ENCODE peak calls at places on chromosomes 12 and 14, in nine cellular contexts. One of them, this sample, is unnamed.

GRCh38 chr12:54723653-54724256 is 75.6 kb upstream of the DCD start:
- DNase-seq in heart right ventricle: no peak
- DNase-seq in upper lobe of right lung: no peak
- DNase-seq in A549: peak
- DNase-seq in neural progenitor cell: peak
- DNase-seq in tibial artery: no peak
- DNase-seq in right atrium auricular region: no peak
- DNase-seq in hepatocyte: no peak
- DNase-seq in cardiac muscle cell: peak
- DNase-seq in this sample: peak

GRCh38 chr14:89428556-89429196 is 11.6 kb upstream of the FOXN3 start:
- DNase-seq in right atrium auricular region: no peak
- DNase-seq in cardiac muscle cell: no peak
- DNase-seq in A549: no peak
- DNase-seq in heart right ventricle: no peak
- DNase-seq in upper lobe of right lung: peak
- DNase-seq in tibial artery: peak
- DNase-seq in hepatocyte: no peak
- DNase-seq in neural progenitor cell: peak
- DNase-seq in this sample: no peak

GRCh38 chr12:102950107-102950949 is 7.1 kb upstream of the ASCL1 start:
- DNase-seq in right atrium auricular region: no peak
- DNase-seq in A549: peak
- DNase-seq in neural progenitor cell: peak
- DNase-seq in hepatocyte: peak
- DNase-seq in cardiac muscle cell: no peak
- DNase-seq in tibial artery: no peak
- DNase-seq in heart right ventricle: no peak
- DNase-seq in upper lobe of right lung: no peak
- DNase-seq in this sample: no peak

GRCh38 chr12:138898-139534 is 72.4 kb downstream of the IQSEC3 start:
- DNase-seq in heart right ventricle: peak
- DNase-seq in neural progenitor cell: peak
- DNase-seq in cardiac muscle cell: peak
- DNase-seq in upper lobe of right lung: peak
- DNase-seq in A549: no peak
- DNase-seq in hepatocyte: no peak
- DNase-seq in right atrium auricular region: no peak
- DNase-seq in tibial artery: no peak
- DNase-seq in this sample: no peak

GRCh38 chr12:128783129-128783574 is 40.6 kb downstream of the SLC15A4 start:
- DNase-seq in right atrium auricular region: no peak
- DNase-seq in A549: no peak
- DNase-seq in hepatocyte: no peak
- DNase-seq in upper lobe of right lung: peak
- DNase-seq in cardiac muscle cell: no peak
- DNase-seq in neural progenitor cell: no peak
- DNase-seq in heart right ventricle: no peak
- DNase-seq in tibial artery: no peak
- DNase-seq in this sample: no peak

GRCh38 chr12:95146767-95147166 is 70.5 kb downstream of the FGD6 start:
- DNase-seq in cardiac muscle cell: no peak
- DNase-seq in heart right ventricle: no peak
- DNase-seq in right atrium auricular region: no peak
- DNase-seq in hepatocyte: no peak
- DNase-seq in tibial artery: no peak
- DNase-seq in neural progenitor cell: no peak
- DNase-seq in upper lobe of right lung: no peak
- DNase-seq in A549: no peak
- DNase-seq in this sample: no peak

GRCh38 chr14:20306079-20306423 is 300 bp upstream of the TTC5 start:
- DNase-seq in hepatocyte: no peak
- DNase-seq in neural progenitor cell: no peak
- DNase-seq in tibial artery: no peak
- DNase-seq in heart right ventricle: no peak
- DNase-seq in A549: no peak
- DNase-seq in right atrium auricular region: no peak
- DNase-seq in upper lobe of right lung: no peak
- DNase-seq in cardiac muscle cell: no peak
- DNase-seq in this sample: no peak

GRCh38 chr12:122481861-122482260 is 18.9 kb downstream of the ZCCHC8 start:
- DNase-seq in right atrium auricular region: no peak
- DNase-seq in tibial artery: no peak
- DNase-seq in neural progenitor cell: no peak
- DNase-seq in hepatocyte: no peak
- DNase-seq in A549: no peak
- DNase-seq in heart right ventricle: no peak
- DNase-seq in upper lobe of right lung: no peak
- DNase-seq in cardiac muscle cell: no peak
- DNase-seq in this sample: no peak

GRCh38 chr12:115833704-115834103 is 443.8 kb downstream of the MED13L start:
- DNase-seq in tibial artery: no peak
- DNase-seq in heart right ventricle: no peak
- DNase-seq in cardiac muscle cell: no peak
- DNase-seq in neural progenitor cell: no peak
- DNase-seq in right atrium auricular region: no peak
- DNase-seq in A549: no peak
- DNase-seq in hepatocyte: no peak
- DNase-seq in upper lobe of right lung: no peak
- DNase-seq in this sample: no peak

GRCh38 chr12:123267991-123268843 is 3.4 kb downstream of the CDK2AP1 start:
- DNase-seq in A549: no peak
- DNase-seq in neural progenitor cell: no peak
- DNase-seq in hepatocyte: peak
- DNase-seq in heart right ventricle: peak
- DNase-seq in upper lobe of right lung: peak
- DNase-seq in right atrium auricular region: no peak
- DNase-seq in tibial artery: no peak
- DNase-seq in cardiac muscle cell: no peak
- DNase-seq in this sample: peak

GRCh38 chr12:122917508-122918227 is 21.7 kb upstream of the VPS37B start:
- DNase-seq in heart right ventricle: peak
- DNase-seq in tibial artery: no peak
- DNase-seq in neural progenitor cell: no peak
- DNase-seq in upper lobe of right lung: peak
- DNase-seq in hepatocyte: peak
- DNase-seq in right atrium auricular region: peak
- DNase-seq in A549: peak
- DNase-seq in cardiac muscle cell: peak
- DNase-seq in this sample: no peak

GRCh38 chr12:2634481-2634880 is 160.3 kb upstream of the FKBP4 start:
- DNase-seq in tibial artery: no peak
- DNase-seq in A549: no peak
- DNase-seq in neural progenitor cell: no peak
- DNase-seq in hepatocyte: no peak
- DNase-seq in upper lobe of right lung: peak
- DNase-seq in cardiac muscle cell: no peak
- DNase-seq in right atrium auricular region: no peak
- DNase-seq in heart right ventricle: no peak
- DNase-seq in this sample: no peak

GRCh38 chr12:121708313-121709063 is 4.1 kb upstream of the TMEM120B start:
- DNase-seq in upper lobe of right lung: no peak
- DNase-seq in hepatocyte: no peak
- DNase-seq in neural progenitor cell: no peak
- DNase-seq in A549: no peak
- DNase-seq in tibial artery: no peak
- DNase-seq in cardiac muscle cell: no peak
- DNase-seq in right atrium auricular region: no peak
- DNase-seq in heart right ventricle: no peak
- DNase-seq in this sample: no peak

GRCh38 chr14:58705066-58705465 is 67.3 kb downstream of the DACT1 start:
- DNase-seq in cardiac muscle cell: peak
- DNase-seq in right atrium auricular region: no peak
- DNase-seq in upper lobe of right lung: no peak
- DNase-seq in neural progenitor cell: no peak
- DNase-seq in heart right ventricle: peak
- DNase-seq in hepatocyte: no peak
- DNase-seq in tibial artery: peak
- DNase-seq in A549: no peak
- DNase-seq in this sample: no peak

GRCh38 chr12:49537709-49538601 is 875 bp upstream of the KCNH3 start:
- DNase-seq in cardiac muscle cell: no peak
- DNase-seq in right atrium auricular region: no peak
- DNase-seq in hepatocyte: peak
- DNase-seq in neural progenitor cell: peak
- DNase-seq in upper lobe of right lung: peak
- DNase-seq in heart right ventricle: no peak
- DNase-seq in tibial artery: no peak
- DNase-seq in A549: no peak
- DNase-seq in this sample: no peak

GRCh38 chr14:34243401-34243800 is 218.6 kb downstream of the SPTSSA start:
- DNase-seq in A549: no peak
- DNase-seq in neural progenitor cell: no peak
- DNase-seq in upper lobe of right lung: no peak
- DNase-seq in heart right ventricle: no peak
- DNase-seq in hepatocyte: no peak
- DNase-seq in cardiac muscle cell: no peak
- DNase-seq in right atrium auricular region: no peak
- DNase-seq in tibial artery: no peak
- DNase-seq in this sample: no peak

GRCh38 chr12:31339831-31340622 is 14.1 kb upstream of the SINHCAF start:
- DNase-seq in hepatocyte: no peak
- DNase-seq in heart right ventricle: no peak
- DNase-seq in A549: no peak
- DNase-seq in right atrium auricular region: no peak
- DNase-seq in neural progenitor cell: no peak
- DNase-seq in upper lobe of right lung: no peak
- DNase-seq in tibial artery: no peak
- DNase-seq in cardiac muscle cell: no peak
- DNase-seq in this sample: no peak

GRCh38 chr14:78764240-78764639 is 594.1 kb downstream of the NRXN3 start:
- DNase-seq in heart right ventricle: no peak
- DNase-seq in cardiac muscle cell: peak
- DNase-seq in upper lobe of right lung: no peak
- DNase-seq in neural progenitor cell: no peak
- DNase-seq in A549: no peak
- DNase-seq in hepatocyte: no peak
- DNase-seq in tibial artery: no peak
- DNase-seq in right atrium auricular region: no peak
- DNase-seq in this sample: no peak

GRCh38 chr12:2341871-2342270 is 289.1 kb downstream of the CACNA1C start:
- DNase-seq in A549: no peak
- DNase-seq in tibial artery: no peak
- DNase-seq in neural progenitor cell: no peak
- DNase-seq in cardiac muscle cell: peak
- DNase-seq in heart right ventricle: no peak
- DNase-seq in upper lobe of right lung: no peak
- DNase-seq in right atrium auricular region: no peak
- DNase-seq in hepatocyte: no peak
- DNase-seq in this sample: no peak

DNA sequence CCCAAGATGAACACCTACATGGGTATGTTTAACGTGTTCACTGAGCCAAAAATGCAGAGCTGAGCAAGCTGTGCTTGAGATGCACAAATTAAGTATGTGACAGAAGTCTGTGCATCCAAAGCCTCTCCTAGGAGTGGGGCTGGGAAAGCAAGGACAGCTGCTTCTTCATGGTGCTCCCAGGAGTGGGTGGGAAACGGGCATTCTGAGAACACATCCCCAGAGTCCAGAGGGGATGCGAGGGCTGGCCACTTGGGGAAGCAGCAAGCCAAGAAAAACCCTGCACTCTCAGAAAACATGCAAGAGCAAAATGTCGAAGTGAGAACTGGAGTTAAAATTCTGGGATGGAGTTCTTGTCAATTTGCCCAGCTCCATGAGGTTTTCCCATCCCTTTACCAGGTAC is 414.3 kb downstream of the BCAT1 start:
- DNase-seq in tibial artery: no peak
- DNase-seq in hepatocyte: no peak
- DNase-seq in heart right ventricle: peak
- DNase-seq in right atrium auricular region: no peak
- DNase-seq in upper lobe of right lung: no peak
- DNase-seq in A549: no peak
- DNase-seq in neural progenitor cell: peak
- DNase-seq in cardiac muscle cell: no peak
- DNase-seq in this sample: no peak
- H3K27ac ChIP-seq in tibial artery: peak
- H3K27ac ChIP-seq in hepatocyte: peak
- H3K27ac ChIP-seq in heart right ventricle: no peak
- H3K27ac ChIP-seq in right atrium auricular region: peak
- H3K27ac ChIP-seq in upper lobe of right lung: no peak
- H3K27ac ChIP-seq in A549: no peak
- H3K27ac ChIP-seq in neural progenitor cell: no peak
- H3K27ac ChIP-seq in cardiac muscle cell: no peak
- H3K27ac ChIP-seq in this sample: no peak

GRCh38 chr14:105086833-105087307 is 21.6 kb upstream of the GPR132 start:
- DNase-seq in hepatocyte: peak
- DNase-seq in right atrium auricular region: no peak
- DNase-seq in cardiac muscle cell: peak
- DNase-seq in neural progenitor cell: peak
- DNase-seq in upper lobe of right lung: peak
- DNase-seq in heart right ventricle: peak
- DNase-seq in tibial artery: peak
- DNase-seq in A549: peak
- DNase-seq in this sample: peak
- TF ChIP-seq CTCF in hepatocyte: peak
- TF ChIP-seq CTCF in right atrium auricular region: peak
- TF ChIP-seq CTCF in cardiac muscle cell: peak
- TF ChIP-seq CTCF in neural progenitor cell: peak
- TF ChIP-seq CTCF in upper lobe of right lung: peak
- TF ChIP-seq CTCF in heart right ventricle: peak
- TF ChIP-seq CTCF in tibial artery: peak
- TF ChIP-seq CTCF in A549: peak
- TF ChIP-seq CTCF in this sample: peak

GRCh38 chr12:40439771-40440492 is 215.1 kb downstream of the LRRK2 start:
- DNase-seq in hepatocyte: no peak
- DNase-seq in neural progenitor cell: no peak
- DNase-seq in heart right ventricle: no peak
- DNase-seq in tibial artery: no peak
- DNase-seq in upper lobe of right lung: no peak
- DNase-seq in right atrium auricular region: no peak
- DNase-seq in A549: peak
- DNase-seq in cardiac muscle cell: no peak
- DNase-seq in this sample: no peak
- H3K27ac ChIP-seq in hepatocyte: no peak
- H3K27ac ChIP-seq in neural progenitor cell: no peak
- H3K27ac ChIP-seq in heart right ventricle: no peak
- H3K27ac ChIP-seq in tibial artery: no peak
- H3K27ac ChIP-seq in upper lobe of right lung: no peak
- H3K27ac ChIP-seq in right atrium auricular region: no peak
- H3K27ac ChIP-seq in A549: no peak
- H3K27ac ChIP-seq in cardiac muscle cell: no peak
- H3K27ac ChIP-seq in this sample: no peak

DNA sequence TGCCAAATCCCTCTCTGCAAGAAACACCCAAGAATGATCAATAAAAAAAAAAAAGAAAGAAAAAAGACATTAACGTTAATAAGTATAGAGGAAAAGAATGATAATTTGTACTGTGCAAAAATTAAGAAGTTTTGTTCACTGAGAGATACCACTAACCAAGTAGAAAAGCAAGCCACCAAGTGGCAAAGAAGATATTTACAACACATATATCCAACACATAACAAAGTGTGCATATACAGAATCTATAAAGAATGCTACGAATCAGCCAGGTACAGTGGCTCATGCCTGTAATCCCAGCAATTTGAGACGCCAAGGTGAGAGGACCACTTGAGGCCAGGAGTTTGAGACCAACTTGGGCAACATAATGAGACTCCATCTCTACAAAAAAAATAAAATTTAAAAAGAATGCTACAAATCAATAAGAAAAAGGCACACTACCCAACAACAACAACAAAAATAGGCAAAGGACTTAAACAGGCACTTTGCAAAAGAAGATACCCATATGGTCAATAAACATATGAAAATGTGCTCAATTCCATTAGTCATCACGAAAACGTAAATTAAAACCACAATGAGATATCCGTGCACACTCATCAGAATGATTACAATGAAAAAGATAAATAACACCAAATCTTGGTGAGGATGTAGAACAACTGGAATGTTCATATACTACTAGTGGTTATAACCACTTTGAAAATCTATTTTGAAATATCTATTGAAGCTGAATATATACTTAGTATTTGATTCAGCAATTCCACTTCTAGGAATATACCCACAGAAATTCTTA is 19.8 kb downstream of the GALNT4 start:
- DNase-seq in heart right ventricle: no peak
- DNase-seq in hepatocyte: no peak
- DNase-seq in cardiac muscle cell: peak
- DNase-seq in neural progenitor cell: no peak
- DNase-seq in right atrium auricular region: no peak
- DNase-seq in A549: no peak
- DNase-seq in tibial artery: no peak
- DNase-seq in upper lobe of right lung: no peak
- DNase-seq in this sample: no peak
- TF ChIP-seq CTCF in heart right ventricle: no peak
- TF ChIP-seq CTCF in hepatocyte: no peak
- TF ChIP-seq CTCF in cardiac muscle cell: peak
- TF ChIP-seq CTCF in neural progenitor cell: no peak
- TF ChIP-seq CTCF in right atrium auricular region: no peak
- TF ChIP-seq CTCF in A549: peak
- TF ChIP-seq CTCF in tibial artery: no peak
- TF ChIP-seq CTCF in upper lobe of right lung: no peak
- TF ChIP-seq CTCF in this sample: no peak